ENCODE peak calls at places on chromosomes 13 and 19, in four cellular contexts. C is HepG2, G is HCT116, K is K562. S is an unnamed sample.

GRCh38 chr19:32532233-32532632 is 48.8 kb upstream of the PDCD5 start:
- DNase-seq in C (no peak), G (no peak), K (no peak), S (no peak)

GRCh38 chr19:46665072-46665471 is 4.1 kb upstream of the DACT3 start:
- DNase-seq in C (no peak), G (no peak), K (no peak), S (no peak)

GRCh38 chr13:22931576-22931975 is 249.2 kb upstream of the SGCG start:
- DNase-seq in C (no peak), G (no peak), K (no peak), S (no peak)

GRCh38 chr19:22144394-22144793 is 52.4 kb downstream of the ZNF676 start:
- DNase-seq in C (no peak), G (peak), K (peak), S (no peak)

GRCh38 chr19:11821474-11821873 is 7.4 kb downstream of the ZNF440 start:
- DNase-seq in C (no peak), G (no peak), K (peak), S (no peak)

GRCh38 chr13:99339736-99340392 is 32.7 kb upstream of the GPR183 start:
- DNase-seq in C (no peak), G (no peak), K (peak), S (no peak)

GRCh38 chr19:33532859-33533455 is 11.4 kb upstream of the PEPD start:
- DNase-seq in C (no peak), G (no peak), K (no peak), S (no peak)

GRCh38 chr13:79631260-79631659 is 150.3 kb downstream of the NDFIP2 start:
- DNase-seq in C (no peak), G (peak), K (no peak), S (peak)

GRCh38 chr13:50646070-50646469 is 197.4 kb downstream of the DLEU7 start:
- DNase-seq in C (no peak), G (no peak), K (no peak), S (no peak)

GRCh38 chr13:112210401-112210800 is 143.5 kb downstream of the SOX1 start:
- DNase-seq in C (no peak), G (no peak), K (no peak), S (no peak)

GRCh38 chr19:7257148-7258041 is 36.8 kb downstream of the INSR start:
- DNase-seq in C (peak), G (peak), K (no peak), S (peak)

GRCh38 chr13:27022571-27023311 is 148.9 kb downstream of the USP12 start:
- DNase-seq in C (peak), G (no peak), K (no peak), S (peak)

GRCh38 chr19:30160426-30160825 is 211.8 kb upstream of the ZNF536 start:
- DNase-seq in C (no peak), G (no peak), K (no peak), S (no peak)

GRCh38 chr13:47903836-47904235 is 97.2 kb downstream of the SUCLA2 start:
- DNase-seq in C (no peak), G (no peak), K (no peak), S (no peak)

GRCh38 chr13:29754486-29754806 is 96.0 kb downstream of the UBL3 start:
- DNase-seq in C (peak), G (peak), K (no peak), S (no peak)

GRCh38 chr13:45456196-45456972 is 8.4 kb upstream of the COG3 start:
- DNase-seq in C (no peak), G (no peak), K (no peak), S (no peak)

GRCh38 chr13:44299544-44299943 is 74.1 kb upstream of the SERP2 start:
- DNase-seq in C (no peak), G (no peak), K (no peak), S (no peak)

GRCh38 chr13:44301639-44302015 is 72.0 kb upstream of the SERP2 start:
- DNase-seq in C (no peak), G (no peak), K (no peak), S (no peak)

GRCh38 chr13:44299142-44299541 is 74.5 kb upstream of the SERP2 start:
- DNase-seq in C (no peak), G (no peak), K (no peak), S (no peak)

GRCh38 chr13:44302233-44302632 is 71.4 kb upstream of the SERP2 start:
- DNase-seq in C (no peak), G (no peak), K (no peak), S (no peak)

GRCh38 chr13:44300895-44301638 is 72.6 kb upstream of the SERP2 start:
- DNase-seq in C (no peak), G (peak), K (no peak), S (no peak)
- TF ChIP-seq TCF7L2 in C (no peak), G (no peak), K (no peak), S (no peak)

DNA sequence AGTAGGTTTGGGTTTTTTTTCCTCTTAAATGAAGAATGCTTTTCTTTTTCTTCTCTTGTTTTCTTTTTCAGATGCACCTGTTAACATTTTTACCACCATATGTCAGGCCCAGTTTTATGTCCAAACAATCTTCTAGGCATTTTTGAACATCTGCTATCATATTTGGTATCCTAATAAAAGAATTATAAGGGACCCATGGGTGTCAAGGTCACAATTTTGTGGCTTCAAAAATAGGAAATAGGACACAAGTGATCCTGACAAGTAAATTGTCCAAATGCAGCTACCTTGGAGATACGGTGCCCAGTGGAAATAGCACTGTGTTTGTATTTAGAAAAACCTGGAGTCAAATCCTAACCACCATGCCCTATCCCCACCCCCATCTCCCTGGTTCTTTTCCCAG is 270.3 kb downstream of the MZT1 start:
- DNase-seq in C (no peak), G (no peak), K (no peak), S (no peak)
- TF ChIP-seq TCF7L2 in C (no peak), G (no peak), K (no peak), S (no peak)

GRCh38 chr13:51805313-51805712 is 1.4 kb upstream of the DHRS12 start:
- DNase-seq in C (no peak), G (no peak), K (no peak), S (no peak)

GRCh38 chr13:51803422-51804294 is at the start of gene DHRS12:
- DNase-seq in C (peak), G (peak), K (peak), S (no peak)

GRCh38 chr13:51805925-51806324 is 2.0 kb upstream of the DHRS12 start:
- DNase-seq in C (no peak), G (no peak), K (no peak), S (no peak)

GRCh38 chr13:51803018-51803417 is 945 bp downstream of the DHRS12 start:
- DNase-seq in C (no peak), G (no peak), K (no peak), S (no peak)

DNA sequence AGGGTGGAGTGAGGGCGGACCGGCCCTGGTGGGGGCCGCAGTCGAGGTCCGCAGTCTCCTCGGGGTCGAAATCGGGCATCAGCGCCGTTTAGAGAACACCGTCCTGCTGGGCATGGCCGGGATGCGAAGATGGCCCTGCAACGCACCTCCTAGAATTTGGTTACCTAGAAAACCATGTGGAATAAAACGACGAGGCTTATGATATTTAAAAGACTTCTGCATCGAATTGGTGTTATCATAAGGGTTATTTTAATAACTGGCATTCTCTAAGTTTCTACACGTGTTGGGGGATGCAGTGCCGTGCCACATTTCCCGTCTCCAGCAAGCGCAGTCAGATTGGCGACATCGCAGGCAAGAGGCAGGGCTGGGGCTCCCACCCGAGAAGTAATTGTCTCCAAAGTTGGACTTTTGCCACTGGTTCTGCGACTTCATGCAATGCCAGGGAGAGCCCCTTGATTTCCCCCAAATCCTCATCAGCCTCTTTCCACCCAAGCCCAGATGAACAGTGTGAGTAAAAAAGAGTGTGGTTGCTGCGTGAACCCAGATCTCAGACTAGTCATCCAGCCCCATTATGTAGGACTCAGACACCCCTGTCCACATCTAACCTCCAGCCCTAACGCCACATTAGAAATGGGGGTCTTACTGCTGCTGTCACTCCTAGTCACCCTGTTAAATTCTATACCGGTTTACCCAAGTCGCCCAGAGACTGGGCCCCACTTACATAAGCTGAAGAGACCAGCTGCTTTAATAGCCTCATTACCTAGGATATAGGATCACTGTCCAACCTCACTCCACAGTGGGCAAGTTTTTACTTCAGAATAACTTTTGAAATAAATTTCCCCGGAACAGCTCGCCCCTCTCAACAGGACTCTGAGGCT is 571 bp upstream of the DHRS12 start:
- DNase-seq in C (no peak), G (no peak), K (no peak), S (no peak)
- TF ChIP-seq TCF7L2 in C (no peak), G (no peak), K (no peak), S (no peak)

DNA sequence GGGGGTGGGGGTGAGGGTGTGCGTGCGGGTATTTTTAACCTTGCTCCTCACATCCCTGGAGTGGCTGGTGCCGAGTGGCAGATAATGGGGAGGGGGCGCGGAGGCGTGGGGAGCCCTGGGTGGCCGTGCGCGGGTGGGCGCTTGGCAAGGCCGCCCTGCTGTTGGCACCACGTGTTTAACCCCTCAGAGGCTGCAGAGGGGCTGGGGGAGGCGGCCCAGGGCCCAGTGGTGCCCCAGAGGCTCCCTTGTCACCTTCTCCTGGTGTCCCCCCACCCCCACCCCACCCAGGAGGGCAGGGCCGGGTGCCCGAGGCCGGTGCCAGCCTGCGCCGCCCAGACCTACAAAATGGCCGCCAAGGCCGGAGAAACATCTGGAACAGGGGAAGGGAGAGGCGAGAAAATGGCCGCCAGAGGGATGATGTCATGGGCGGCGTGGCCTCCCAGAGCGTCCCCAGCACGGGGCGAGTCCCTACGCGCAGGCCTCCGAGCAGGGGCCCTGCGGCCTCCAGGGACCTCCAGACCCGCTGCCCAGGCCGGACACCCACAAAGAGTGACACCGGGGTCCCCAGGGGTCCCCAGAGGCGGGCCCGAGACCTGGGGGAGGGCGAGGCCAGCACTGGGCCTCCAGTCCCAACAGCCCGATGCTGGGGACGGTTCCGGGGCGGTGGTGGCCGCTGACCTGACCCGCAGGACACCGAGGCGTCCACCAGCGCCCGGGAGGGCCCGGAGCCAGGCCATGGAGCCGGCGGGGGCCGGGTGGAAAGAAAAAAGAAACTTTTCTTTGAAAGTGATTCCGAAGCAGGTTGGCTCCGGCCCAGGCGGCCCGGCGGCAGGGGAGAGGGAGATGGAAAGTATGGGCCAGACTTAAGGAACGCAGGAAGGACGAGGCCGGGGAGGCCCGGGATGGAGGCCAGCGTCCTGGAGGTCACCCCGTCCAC is 38.2 kb downstream of the NFIC start:
- DNase-seq in C (no peak), G (no peak), K (no peak), S (no peak)
- TF ChIP-seq TCF7L2 in C (no peak), G (no peak), K (no peak), S (no peak)

GRCh38 chr19:27776524-27776923 is 1436.4 kb downstream of the UQCRFS1 start:
- DNase-seq in C (no peak), G (no peak), K (peak), S (no peak)

GRCh38 chr19:27779953-27780352 is 1433.0 kb downstream of the UQCRFS1 start:
- DNase-seq in C (no peak), G (no peak), K (no peak), S (no peak)

GRCh38 chr19:27777242-27777641 is 1435.7 kb downstream of the UQCRFS1 start:
- DNase-seq in C (no peak), G (no peak), K (no peak), S (no peak)

GRCh38 chr19:27777726-27778125 is 1435.2 kb downstream of the UQCRFS1 start:
- DNase-seq in C (no peak), G (no peak), K (peak), S (no peak)

DNA sequence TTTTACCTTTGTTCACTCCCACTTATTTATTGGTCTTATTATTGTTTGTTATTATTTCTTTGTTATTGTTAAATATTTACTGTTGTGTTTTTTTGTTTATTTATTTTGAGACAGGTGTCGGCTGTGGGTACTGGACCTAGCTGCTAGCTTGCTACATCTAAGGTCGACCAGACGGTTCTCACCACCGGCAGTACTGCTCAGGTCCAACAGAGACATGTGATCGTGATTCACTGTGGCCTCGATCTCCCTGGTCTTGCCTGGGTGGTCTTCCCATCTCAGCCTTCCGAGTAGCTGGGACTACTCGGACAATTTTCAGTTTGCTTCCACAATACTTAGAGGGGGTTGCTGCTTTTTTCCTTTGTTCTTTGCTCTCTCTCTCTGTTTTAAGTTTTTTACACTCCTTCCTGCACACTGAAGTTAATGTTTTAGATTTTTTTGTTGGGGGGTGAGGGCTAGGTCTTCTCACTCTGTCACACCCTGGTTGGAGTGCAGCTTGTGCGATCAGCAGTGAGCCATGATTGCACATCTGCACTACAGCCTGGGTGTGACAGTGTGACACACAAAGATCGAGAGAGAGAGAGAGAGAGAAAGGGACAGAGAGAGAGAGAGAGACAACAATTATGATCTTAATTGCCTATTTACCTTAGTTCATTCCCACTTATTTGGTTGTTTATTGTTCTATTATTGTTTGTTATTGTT is 1432.4 kb downstream of the UQCRFS1 start:
- DNase-seq in C (no peak), G (no peak), K (no peak), S (no peak)
- TF ChIP-seq TCF7L2 in C (no peak), G (no peak), K (no peak), S (no peak)

S was measured in Panc1.